ENCODE peak calls at places on chromosomes 3 and 15, in six cellular contexts. Z is sigmoid colon, C is fibroblast of the aortic adventitia, Q is cardiac fibroblast, R is WERI-Rb-1, L is KG1. G is an unnamed sample.

GRCh38 chr3:122318620-122319019 is 6.4 kb upstream of the CSTA start:
- DNase-seq in Z (no peak), C (no peak), Q (no peak), R (no peak), L (no peak), G (peak; percentile 34)

GRCh38 chr15:72238586-72238985 is 7.6 kb upstream of the PKM start:
- DNase-seq in Z (no peak), C (no peak), Q (no peak), R (no peak), L (no peak), G (no peak)

GRCh38 chr3:149790265-149790664 is 2.1 kb downstream of the ANKUB1 start:
- DNase-seq in Z (no peak), C (peak; percentile 45), Q (peak; percentile 28), R (no peak), L (no peak), G (peak; percentile 38)

GRCh38 chr15:33195283-33195682 is 769 bp upstream of the FMN1 start:
- DNase-seq in Z (no peak), C (no peak), Q (no peak), R (peak; percentile 31), L (no peak), G (peak; percentile 71)

GRCh38 chr15:29059871-29060640 is 174.3 kb downstream of the APBA2 start:
- DNase-seq in Z (no peak), C (no peak), Q (no peak), R (no peak), L (no peak), G (no peak)

GRCh38 chr3:147405552-147406254 is 640 bp downstream of the ZIC4 start:
- DNase-seq in Z (no peak), C (no peak), Q (no peak), R (no peak), L (no peak), G (no peak)

GRCh38 chr15:38362355-38362754 is 91.6 kb upstream of the FAM98B start:
- DNase-seq in Z (no peak), C (no peak), Q (no peak), R (no peak), L (no peak), G (no peak)

GRCh38 chr3:27105904-27106303 is 263.3 kb downstream of the NEK10 start:
- DNase-seq in Z (no peak), C (no peak), Q (no peak), R (peak; percentile 56), L (no peak), G (no peak)

GRCh38 chr15:77402740-77403379 is 17.0 kb downstream of the PEAK1 start:
- DNase-seq in Z (no peak), C (peak; percentile 91), Q (peak; percentile 80), R (no peak), L (no peak), G (peak; percentile 11)

GRCh38 chr15:51751687-51752683 is 588 bp downstream of the TMOD2 start:
- DNase-seq in Z (peak; percentile 71), C (no peak), Q (peak; percentile 49), R (peak; percentile 48), L (no peak), G (no peak)

GRCh38 chr3:167740961-167741587 is 5.6 kb downstream of the SERPINI1 start:
- DNase-seq in Z (no peak), C (peak; percentile 28), Q (peak; percentile 60), R (peak; percentile 62), L (peak; percentile 14), G (peak; percentile 41)

GRCh38 chr3:142180761-142181362 is 31.5 kb upstream of the TFDP2 start:
- DNase-seq in Z (no peak), C (peak; percentile 65), Q (peak; percentile 60), R (peak; percentile 65), L (no peak), G (peak; percentile 14)

GRCh38 chr3:50950591-50950990 is 275.9 kb downstream of the DOCK3 start:
- DNase-seq in Z (no peak), C (no peak), Q (no peak), R (no peak), L (no peak), G (peak; percentile 4)

GRCh38 chr3:125990253-125990970 is 21.4 kb downstream of the ROPN1B start:
- DNase-seq in Z (peak; percentile 97), C (peak; percentile 85), Q (peak; percentile 82), R (peak; percentile 88), L (peak; percentile 41), G (peak; percentile 87)

GRCh38 chr15:84775867-84776449 is 27.6 kb downstream of the ZNF592 start:
- DNase-seq in Z (no peak), C (no peak), Q (no peak), R (no peak), L (no peak), G (no peak)

GRCh38 chr3:48681974-48682610 is 3.6 kb downstream of the NCKIPSD start:
- DNase-seq in Z (no peak), C (no peak), Q (no peak), R (no peak), L (no peak), G (no peak)

GRCh38 chr15:59686389-59686788 is 2.7 kb downstream of the BNIP2 start:
- DNase-seq in Z (no peak), C (no peak), Q (no peak), R (no peak), L (no peak), G (no peak)

GRCh38 chr3:88151358-88151757 is 1.6 kb downstream of the C3orf38 start:
- DNase-seq in Z (no peak), C (peak; percentile 30), Q (peak; percentile 32), R (no peak), L (no peak), G (peak; percentile 19)

GRCh38 chr3:101928890-101929289 is 79.6 kb downstream of the NFKBIZ start:
- DNase-seq in Z (no peak), C (peak; percentile 49), Q (peak; percentile 81), R (no peak), L (no peak), G (peak; percentile 86)

G was measured in renal cortical epithelial cell.